ENCODE peak calls at places on chromosomes 7 and 10, in four cellular contexts. D is gastrocnemius medialis, Q is ascending aorta, N is pancreas. L is an unnamed sample.

GRCh38 chr7:122298618-122299017 is 5.9 kb downstream of the FEZF1 start:
- DNase-seq in D (no peak), Q (no peak), N (no peak), L (no peak)

GRCh38 chr10:75335983-75336382 is 65.6 kb downstream of the ZNF503 start:
- DNase-seq in D (no peak), Q (no peak), N (no peak), L (no peak)

GRCh38 chr7:38920731-38921130 is 11.7 kb upstream of the VPS41 start:
- DNase-seq in D (no peak), Q (no peak), N (no peak), L (no peak)

GRCh38 chr7:8433477-8434289 is at the start of gene NXPH1:
- DNase-seq in D (no peak), Q (no peak), N (peak; percentile 73), L (no peak)

GRCh38 chr7:157602581-157602980 is 265.8 kb downstream of the DNAJB6 start:
- DNase-seq in D (no peak), Q (no peak), N (no peak), L (no peak)

GRCh38 chr10:125117941-125118630 is 42.3 kb downstream of the CTBP2 start:
- DNase-seq in D (no peak), Q (no peak), N (no peak), L (peak; percentile 59)

GRCh38 chr10:64234489-64234888 is 713.3 kb downstream of the REEP3 start:
- DNase-seq in D (no peak), Q (no peak), N (no peak), L (no peak)

GRCh38 chr10:1551636-1552338 is 185.5 kb downstream of the ADARB2 start:
- DNase-seq in D (no peak), Q (no peak), N (no peak), L (no peak)

GRCh38 chr7:33109758-33110238 is 594 bp upstream of the RP9 start:
- DNase-seq in D (no peak), Q (no peak), N (no peak), L (no peak)

GRCh38 chr7:130071701-130072622 is 1.6 kb downstream of the KLHDC10 start:
- DNase-seq in D (peak; percentile 35), Q (peak; percentile 76), N (no peak), L (peak; percentile 60)

GRCh38 chr10:12631787-12632562 is 282.6 kb downstream of the CAMK1D start:
- DNase-seq in D (no peak), Q (no peak), N (no peak), L (peak; percentile 42)

GRCh38 chr10:14554843-14555205 is 219.9 kb downstream of the FAM107B start:
- DNase-seq in D (no peak), Q (no peak), N (no peak), L (no peak)

GRCh38 chr7:132451161-132451560 is 125.1 kb downstream of the PLXNA4 start:
- DNase-seq in D (no peak), Q (no peak), N (no peak), L (peak; percentile 21)

GRCh38 chr10:69789164-69789576 is 12.5 kb upstream of the COL13A1 start:
- DNase-seq in D (no peak), Q (peak; percentile 57), N (no peak), L (no peak)

GRCh38 chr7:104643587-104644217 is 315.3 kb downstream of the LHFPL3 start:
- DNase-seq in D (no peak), Q (no peak), N (no peak), L (no peak)

GRCh38 chr7:97845622-97846203 is 26.5 kb downstream of the ASNS start:
- DNase-seq in D (no peak), Q (no peak), N (no peak), L (no peak)

GRCh38 chr10:112960151-112960681 is 10.2 kb downstream of the TCF7L2 start:
- DNase-seq in D (no peak), Q (no peak), N (no peak), L (no peak)

GRCh38 chr10:113879691-113880090 is 25.2 kb downstream of the NHLRC2 start:
- DNase-seq in D (no peak), Q (no peak), N (no peak), L (no peak)

GRCh38 chr7:94422136-94422535 is 27.4 kb downstream of the COL1A2 start:
- DNase-seq in D (no peak), Q (no peak), N (no peak), L (no peak)

GRCh38 chr10:3781458-3782098 is 3.4 kb downstream of the KLF6 start:
- DNase-seq in D (no peak), Q (peak; percentile 81), N (no peak), L (peak; percentile 68)

GRCh38 chr7:156397249-156397648 is 243.3 kb upstream of the RNF32 start:
- DNase-seq in D (no peak), Q (no peak), N (no peak), L (no peak)

GRCh38 chr10:100879741-100880360 is 32.9 kb upstream of the SLF2 start:
- DNase-seq in D (no peak), Q (no peak), N (no peak), L (no peak)

GRCh38 chr7:75038508-75038907 is 35.1 kb downstream of the RCC1L start:
- DNase-seq in D (no peak), Q (no peak), N (no peak), L (no peak)

GRCh38 chr7:66837007-66837406 is 84.0 kb upstream of the TMEM248 start:
- DNase-seq in D (no peak), Q (no peak), N (no peak), L (peak; percentile 34)

GRCh38 chr7:48289661-48290060 is 118.4 kb downstream of the ABCA13 start:
- DNase-seq in D (no peak), Q (no peak), N (no peak), L (no peak)

GRCh38 chr10:122128357-122128756 is 139.4 kb downstream of the TACC2 start:
- DNase-seq in D (no peak), Q (peak; percentile 80), N (no peak), L (peak; percentile 52)

GRCh38 chr10:88932539-88933256 is 19.9 kb downstream of the ACTA2 start:
- DNase-seq in D (no peak), Q (peak; percentile 87), N (no peak), L (peak; percentile 38)

GRCh38 chr10:111999915-112000302 is 183.7 kb downstream of the GPAM start:
- DNase-seq in D (no peak), Q (no peak), N (no peak), L (no peak)

GRCh38 chr7:32890010-32890552 is 1.5 kb downstream of the KBTBD2 start:
- DNase-seq in D (no peak), Q (no peak), N (no peak), L (no peak)

GRCh38 chr10:71580415-71580814 is 139.2 kb downstream of the C10orf105 start:
- DNase-seq in D (no peak), Q (no peak), N (no peak), L (no peak)

GRCh38 chr10:77805676-77806075 is 120.9 kb downstream of the DLG5 start:
- DNase-seq in D (no peak), Q (no peak), N (no peak), L (no peak)

GRCh38 chr10:77806511-77807157 is 119.9 kb downstream of the DLG5 start:
- DNase-seq in D (no peak), Q (no peak), N (no peak), L (no peak)

GRCh38 chr10:77810446-77811335 is 115.9 kb downstream of the DLG5 start:
- DNase-seq in D (no peak), Q (no peak), N (no peak), L (no peak)

GRCh38 chr10:77809336-77809735 is 117.2 kb downstream of the DLG5 start:
- DNase-seq in D (no peak), Q (no peak), N (no peak), L (no peak)

DNA sequence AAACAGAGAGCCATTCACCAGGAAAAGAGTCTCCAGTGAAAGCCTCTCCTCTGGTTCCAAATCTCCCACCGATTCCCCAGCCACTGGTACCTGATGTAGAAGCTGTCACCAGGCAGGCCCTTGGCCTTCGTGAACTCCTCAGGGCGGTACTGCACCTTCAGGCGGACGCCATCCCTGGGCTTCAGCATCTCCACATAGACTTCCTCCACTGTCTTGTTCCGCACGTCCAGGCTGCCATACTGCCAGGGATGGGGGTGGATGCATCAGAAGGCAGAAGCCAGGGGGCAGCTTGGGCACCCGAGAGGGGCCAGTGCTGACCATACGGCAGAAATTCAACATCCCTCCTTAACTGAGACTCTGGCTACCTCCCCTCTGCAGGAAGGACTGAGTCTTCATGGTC is 118.8 kb downstream of the DLG5 start:
- DNase-seq in D (no peak), Q (no peak), N (no peak), L (no peak)
- H3K36me3 ChIP-seq in D (peaks cover 99% of the 10 kb centered on the region), Q (peaks cover 86% of the 10 kb centered on the region), N (peaks cover 4% of the 10 kb centered on the region), L (peaks cover 47% of the 10 kb centered on the region)

DNA sequence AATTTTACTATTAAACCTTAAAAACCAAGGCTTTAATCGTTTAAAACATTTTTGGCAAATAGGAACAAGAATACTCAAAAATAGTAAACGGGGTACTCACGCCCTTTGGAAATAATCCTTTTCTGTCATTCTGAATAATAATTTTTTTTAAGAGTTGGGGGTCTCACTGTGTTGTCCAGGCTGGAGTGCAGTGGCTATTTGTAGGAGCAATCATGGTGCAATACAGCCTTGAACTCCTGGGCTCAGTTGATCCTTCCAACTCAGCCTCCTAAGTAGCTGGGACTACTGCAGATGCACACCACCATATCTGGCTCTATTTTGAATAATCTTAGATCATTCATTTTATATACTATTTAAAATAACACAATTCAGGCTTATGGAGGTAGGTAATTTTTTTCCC is 24.9 kb downstream of the LUC7L2 start:
- DNase-seq in D (no peak), Q (no peak), N (no peak), L (no peak)
- H3K36me3 ChIP-seq in D (peaks cover 47% of the 10 kb centered on the region), Q (peaks cover 17% of the 10 kb centered on the region), N (peaks cover 8% of the 10 kb centered on the region), L (no peaks in the 10 kb centered on the region)

GRCh38 chr10:131972474-131973071 is 9.2 kb downstream of the BNIP3 start:
- DNase-seq in D (no peak), Q (peak; percentile 48), N (peak; percentile 82), L (peak; percentile 39)

GRCh38 chr10:131973160-131973951 is 8.4 kb downstream of the BNIP3 start:
- DNase-seq in D (peak; percentile 66), Q (peak; percentile 40), N (peak; percentile 76), L (no peak)

GRCh38 chr10:131974034-131974817 is 7.5 kb downstream of the BNIP3 start:
- DNase-seq in D (no peak), Q (no peak), N (no peak), L (no peak)

GRCh38 chr10:131970946-131971345 is 10.8 kb downstream of the BNIP3 start:
- DNase-seq in D (no peak), Q (peak; percentile 38), N (peak; percentile 67), L (no peak)

GRCh38 chr10:131971591-131971990 is 10.1 kb downstream of the BNIP3 start:
- DNase-seq in D (no peak), Q (peak; percentile 49), N (peak; percentile 48), L (no peak)
- H3K36me3 ChIP-seq in D (peaks cover 50% of the 10 kb centered on the region), Q (peaks cover 29% of the 10 kb centered on the region), N (peaks cover 32% of the 10 kb centered on the region), L (no peaks in the 10 kb centered on the region)

GRCh38 chr7:2376351-2377154 is 21.9 kb downstream of the EIF3B start:
- DNase-seq in D (no peak), Q (no peak), N (peak; percentile 94), L (no peak)
- H3K36me3 ChIP-seq in D (peaks cover 89% of the 10 kb centered on the region), Q (peaks cover 82% of the 10 kb centered on the region), N (peaks cover 55% of the 10 kb centered on the region), L (peaks cover 70% of the 10 kb centered on the region)

L was measured in transverse colon.